ENCODE peak calls at places on chromosomes 4 and X, in ten cellular contexts. P is activated T-helper 1 cell treated with Interleukin-2 at 50 U/mL for 16 hours; G is cerebellum; D is stimulated activated CD4-positive, alpha-beta T cell treated with anti-CD3 and anti-CD28 coated beads, Interleukin-15, amount 100 ng/mL, for 1 hour; I is dermis blood vessel endothelial cell; U is type B pancreatic cell; Y is fibroblast of the aortic adventitia; A is KBM-7; O is LoVo; W is thoracic aorta. T is an unnamed sample.

GRCh38 chr4:140098481-140099132 is 55.4 kb downstream of the MAML3 start:
- DNase-seq in P (no peak), G (no peak), Y (peak; percentile 56), U (no peak), I (peak; percentile 87), W (no peak), A (peak; percentile 40), D (no peak), O (peak; percentile 56), T (no peak)

GRCh38 chr4:47566975-47567374 is 81.9 kb downstream of the ATP10D start:
- DNase-seq in U (no peak), W (no peak), D (no peak), I (no peak), A (no peak), Y (no peak), P (no peak), G (no peak), O (no peak), T (no peak)

GRCh38 chr4:11568511-11568910 is 139.8 kb upstream of the HS3ST1 start:
- DNase-seq in O (no peak), P (no peak), Y (no peak), I (no peak), A (no peak), G (no peak), U (no peak), D (no peak), W (no peak), T (no peak)

GRCh38 chr4:76526585-76526990 is 91.6 kb downstream of the SHROOM3 start:
- DNase-seq in I (peak; percentile 23), G (no peak), D (no peak), O (peak; percentile 41), W (no peak), Y (peak; percentile 79), P (no peak), U (no peak), A (no peak), T (no peak)

GRCh38 chr4:135552131-135552530 is 1350.5 kb upstream of the PABPC4L start:
- DNase-seq in O (no peak), I (no peak), U (no peak), Y (no peak), W (no peak), G (no peak), D (no peak), A (no peak), P (no peak), T (no peak)

GRCh38 chr4:146545102-146545501 is 23.4 kb upstream of the SLC10A7 start:
- DNase-seq in U (no peak), G (no peak), I (peak; percentile 46), P (no peak), O (no peak), A (peak; percentile 48), W (no peak), Y (peak; percentile 66), D (no peak), T (no peak)

GRCh38 chr4:23938796-23939195 is 48.9 kb upstream of the PPARGC1A start:
- DNase-seq in D (no peak), P (no peak), Y (no peak), A (no peak), O (no peak), G (no peak), U (no peak), I (no peak), W (no peak), T (no peak)

GRCh38 chr4:129641179-129641578 is 545.2 kb downstream of the C4orf33 start:
- DNase-seq in A (peak; percentile 82), P (no peak), U (no peak), W (no peak), O (peak; percentile 55), D (no peak), Y (peak; percentile 69), I (peak; percentile 79), G (peak; percentile 4), T (peak; percentile 2)

GRCh38 chr4:117370944-117371665 is 285.7 kb upstream of the TRAM1L1 start:
- DNase-seq in P (no peak), A (no peak), G (no peak), I (no peak), Y (no peak), U (no peak), D (no peak), W (no peak), O (no peak), T (no peak)

GRCh38 chrX:17632942-17633341 is 104.4 kb upstream of the SCML1 start:
- DNase-seq in D (no peak), A (no peak), O (no peak), I (no peak), Y (peak; percentile 30), P (no peak), G (no peak), W (no peak), U (no peak), T (no peak)

GRCh38 chrX:47456080-47456479 is 26.9 kb downstream of the ZNF41 start:
- DNase-seq in O (no peak), W (no peak), U (no peak), D (no peak), G (no peak), A (no peak), P (no peak), Y (no peak), I (no peak), T (no peak)

GRCh38 chrX:124555036-124555595 is 208.8 kb downstream of the SH2D1A start:
- DNase-seq in P (no peak), U (no peak), W (no peak), G (no peak), D (no peak), Y (no peak), O (no peak), A (no peak), I (no peak), T (no peak)

GRCh38 chr4:159791334-159791733 is 688.5 kb downstream of the RAPGEF2 start:
- DNase-seq in O (no peak), A (no peak), Y (no peak), I (no peak), P (no peak), W (no peak), D (no peak), G (no peak), U (no peak), T (no peak)

GRCh38 chrX:10017866-10018265 is 50.7 kb downstream of the CLDN34 start:
- DNase-seq in D (no peak), A (peak; percentile 93), G (no peak), Y (peak; percentile 64), W (no peak), U (no peak), O (peak; percentile 81), P (no peak), I (peak; percentile 62), T (no peak)

GRCh38 chr4:16011173-16011572 is 48.2 kb upstream of the FGFBP2 start:
- DNase-seq in A (no peak), D (no peak), Y (no peak), I (no peak), O (no peak), W (no peak), P (no peak), G (no peak), U (no peak), T (no peak)

GRCh38 chrX:17206584-17206983 is 168.4 kb upstream of the NHS start:
- DNase-seq in W (no peak), P (no peak), A (no peak), G (no peak), Y (no peak), U (no peak), D (no peak), O (no peak), I (no peak), T (no peak)

GRCh38 chr4:125115476-125115875 is 199.3 kb upstream of the FAT4 start:
- DNase-seq in D (no peak), I (no peak), O (no peak), P (no peak), U (no peak), A (no peak), W (no peak), Y (peak; percentile 60), G (no peak), T (no peak)

GRCh38 chr4:79237836-79238235 is 88.0 kb downstream of the NAA11 start:
- DNase-seq in O (no peak), W (no peak), U (no peak), P (no peak), A (no peak), Y (no peak), I (no peak), D (no peak), G (no peak), T (no peak)

GRCh38 chr4:113020966-113021365 is 28.5 kb upstream of the ANK2 start:
- DNase-seq in P (no peak), Y (peak; percentile 28), D (no peak), I (no peak), G (no peak), W (no peak), U (no peak), O (no peak), A (no peak), T (no peak)